ENCODE peak calls at places on chromosomes 1 and 21, in eight cellular contexts. One of them, this sample, is unnamed.

GRCh38 chr1:21368514-21369289 is 71.2 kb upstream of the NBPF3 start:
- DNase-seq in ureter: peak; percentile 86
- DNase-seq in EL: peak; percentile 82
- DNase-seq in NCI-H1092 treated with DMSO at 0.1 percent for 48 hours: peak; percentile 82
- DNase-seq in tibial artery: peak; percentile 77
- DNase-seq in fibroblast of mammary gland: peak; percentile 85
- DNase-seq in iris pigment epithelial cell: peak; percentile 70
- DNase-seq in fibroblast of the conjunctiva: peak; percentile 73
- DNase-seq in this sample: peak; percentile 90

GRCh38 chr1:99365121-99365520 is 100.8 kb downstream of the PLPPR4 start:
- DNase-seq in ureter: no peak
- DNase-seq in EL: peak; percentile 4
- DNase-seq in NCI-H1092 treated with DMSO at 0.1 percent for 48 hours: no peak
- DNase-seq in tibial artery: no peak
- DNase-seq in fibroblast of mammary gland: no peak
- DNase-seq in iris pigment epithelial cell: no peak
- DNase-seq in fibroblast of the conjunctiva: no peak
- DNase-seq in this sample: no peak

GRCh38 chr1:203505526-203506189 is 11.7 kb downstream of the OPTC start:
- DNase-seq in ureter: no peak
- DNase-seq in EL: peak; percentile 26
- DNase-seq in NCI-H1092 treated with DMSO at 0.1 percent for 48 hours: no peak
- DNase-seq in tibial artery: no peak
- DNase-seq in fibroblast of mammary gland: no peak
- DNase-seq in iris pigment epithelial cell: no peak
- DNase-seq in fibroblast of the conjunctiva: no peak
- DNase-seq in this sample: no peak

GRCh38 chr1:162942903-162943567 is 82.1 kb upstream of the CCDC190 start:
- DNase-seq in ureter: no peak
- DNase-seq in EL: no peak
- DNase-seq in NCI-H1092 treated with DMSO at 0.1 percent for 48 hours: no peak
- DNase-seq in tibial artery: no peak
- DNase-seq in fibroblast of mammary gland: peak; percentile 53
- DNase-seq in iris pigment epithelial cell: peak; percentile 72
- DNase-seq in fibroblast of the conjunctiva: peak; percentile 8
- DNase-seq in this sample: no peak

GRCh38 chr1:151905070-151905442 is 4.3 kb downstream of the THEM4 start:
- DNase-seq in ureter: no peak
- DNase-seq in EL: no peak
- DNase-seq in NCI-H1092 treated with DMSO at 0.1 percent for 48 hours: no peak
- DNase-seq in tibial artery: no peak
- DNase-seq in fibroblast of mammary gland: peak; percentile 41
- DNase-seq in iris pigment epithelial cell: peak; percentile 51
- DNase-seq in fibroblast of the conjunctiva: no peak
- DNase-seq in this sample: no peak

GRCh38 chr21:28714795-28715464 is 277.7 kb downstream of the LTN1 start:
- DNase-seq in ureter: no peak
- DNase-seq in EL: peak; percentile 80
- DNase-seq in NCI-H1092 treated with DMSO at 0.1 percent for 48 hours: no peak
- DNase-seq in tibial artery: no peak
- DNase-seq in fibroblast of mammary gland: peak; percentile 83
- DNase-seq in iris pigment epithelial cell: peak; percentile 61
- DNase-seq in fibroblast of the conjunctiva: peak; percentile 48
- DNase-seq in this sample: no peak

GRCh38 chr1:183180634-183181056 is 5.4 kb upstream of the LAMC2 start:
- DNase-seq in ureter: no peak
- DNase-seq in EL: peak; percentile 56
- DNase-seq in NCI-H1092 treated with DMSO at 0.1 percent for 48 hours: no peak
- DNase-seq in tibial artery: peak; percentile 25
- DNase-seq in fibroblast of mammary gland: peak; percentile 92
- DNase-seq in iris pigment epithelial cell: peak; percentile 82
- DNase-seq in fibroblast of the conjunctiva: peak; percentile 75
- DNase-seq in this sample: peak; percentile 79

GRCh38 chr1:167454304-167454928 is 63.9 kb downstream of the CD247 start:
- DNase-seq in ureter: no peak
- DNase-seq in EL: no peak
- DNase-seq in NCI-H1092 treated with DMSO at 0.1 percent for 48 hours: no peak
- DNase-seq in tibial artery: no peak
- DNase-seq in fibroblast of mammary gland: no peak
- DNase-seq in iris pigment epithelial cell: no peak
- DNase-seq in fibroblast of the conjunctiva: no peak
- DNase-seq in this sample: no peak

GRCh38 chr1:205449750-205450443 is 5.9 kb downstream of the BLACAT1 start:
- DNase-seq in ureter: peak; percentile 66
- DNase-seq in EL: peak; percentile 76
- DNase-seq in NCI-H1092 treated with DMSO at 0.1 percent for 48 hours: peak; percentile 36
- DNase-seq in tibial artery: no peak
- DNase-seq in fibroblast of mammary gland: peak; percentile 54
- DNase-seq in iris pigment epithelial cell: peak; percentile 42
- DNase-seq in fibroblast of the conjunctiva: no peak
- DNase-seq in this sample: no peak

GRCh38 chr1:210597555-210598134 is 268.9 kb downstream of the HHAT start:
- DNase-seq in ureter: no peak
- DNase-seq in EL: peak; percentile 94
- DNase-seq in NCI-H1092 treated with DMSO at 0.1 percent for 48 hours: no peak
- DNase-seq in tibial artery: no peak
- DNase-seq in fibroblast of mammary gland: peak; percentile 91
- DNase-seq in iris pigment epithelial cell: peak; percentile 74
- DNase-seq in fibroblast of the conjunctiva: peak; percentile 63
- DNase-seq in this sample: no peak

GRCh38 chr1:216388558-216388957 is 34.7 kb downstream of the USH2A start:
- DNase-seq in ureter: no peak
- DNase-seq in EL: no peak
- DNase-seq in NCI-H1092 treated with DMSO at 0.1 percent for 48 hours: no peak
- DNase-seq in tibial artery: no peak
- DNase-seq in fibroblast of mammary gland: no peak
- DNase-seq in iris pigment epithelial cell: no peak
- DNase-seq in fibroblast of the conjunctiva: no peak
- DNase-seq in this sample: no peak

GRCh38 chr1:63891211-63891610 is 117.4 kb downstream of the ROR1 start:
- DNase-seq in ureter: no peak
- DNase-seq in EL: no peak
- DNase-seq in NCI-H1092 treated with DMSO at 0.1 percent for 48 hours: no peak
- DNase-seq in tibial artery: no peak
- DNase-seq in fibroblast of mammary gland: no peak
- DNase-seq in iris pigment epithelial cell: no peak
- DNase-seq in fibroblast of the conjunctiva: no peak
- DNase-seq in this sample: no peak

GRCh38 chr1:23742670-23743286 is 493 bp upstream of the ELOA start:
- DNase-seq in ureter: peak; percentile 49
- DNase-seq in EL: peak; percentile 13
- DNase-seq in NCI-H1092 treated with DMSO at 0.1 percent for 48 hours: peak; percentile 58
- DNase-seq in tibial artery: peak; percentile 27
- DNase-seq in fibroblast of mammary gland: no peak
- DNase-seq in iris pigment epithelial cell: no peak
- DNase-seq in fibroblast of the conjunctiva: no peak
- DNase-seq in this sample: no peak

GRCh38 chr1:42936309-42937078 is 22.2 kb downstream of the SLC2A1 start:
- DNase-seq in ureter: no peak
- DNase-seq in EL: peak; percentile 84
- DNase-seq in NCI-H1092 treated with DMSO at 0.1 percent for 48 hours: no peak
- DNase-seq in tibial artery: no peak
- DNase-seq in fibroblast of mammary gland: peak; percentile 90
- DNase-seq in iris pigment epithelial cell: peak; percentile 68
- DNase-seq in fibroblast of the conjunctiva: peak; percentile 67
- DNase-seq in this sample: peak; percentile 71

GRCh38 chr1:17550684-17551584 is 11.4 kb downstream of the ARHGEF10L start:
- DNase-seq in ureter: no peak
- DNase-seq in EL: peak; percentile 45
- DNase-seq in NCI-H1092 treated with DMSO at 0.1 percent for 48 hours: no peak
- DNase-seq in tibial artery: no peak
- DNase-seq in fibroblast of mammary gland: no peak
- DNase-seq in iris pigment epithelial cell: no peak
- DNase-seq in fibroblast of the conjunctiva: no peak
- DNase-seq in this sample: no peak

GRCh38 chr1:1873186-1873585 is 17.7 kb downstream of the GNB1 start:
- DNase-seq in ureter: no peak
- DNase-seq in EL: no peak
- DNase-seq in NCI-H1092 treated with DMSO at 0.1 percent for 48 hours: no peak
- DNase-seq in tibial artery: no peak
- DNase-seq in fibroblast of mammary gland: no peak
- DNase-seq in iris pigment epithelial cell: no peak
- DNase-seq in fibroblast of the conjunctiva: no peak
- DNase-seq in this sample: no peak